ENCODE peak calls at places on chromosomes 16 and 17, in four cellular contexts. Q is kidney; M is stimulated activated CD8-positive, alpha-beta memory T cell treated with anti-CD3 and anti-CD28 coated beads, Interleukin-7, amount 100 ng/mL, for 1 hour; N is NCI-H1694 treated with DMSO at 0.1 percent for 48 hours. O is an unnamed sample.
A peak's percentile ranks its signal among the peaks of the same experiment; 100 is the strongest.

GRCh38 chr17:55161935-55162555 is 102.7 kb upstream of the HLF start:
- DNase-seq in Q (no peak), M (no peak), N (no peak), O (peak; percentile 72)

GRCh38 chr16:85746431-85747227 is 4.3 kb downstream of the C16orf74 start:
- DNase-seq in Q (no peak), M (no peak), N (no peak), O (peak; percentile 92)

GRCh38 chr17:8005951-8006730 is 3.7 kb downstream of the GUCY2D start:
- DNase-seq in Q (peak; percentile 61), M (no peak), N (no peak), O (no peak)

GRCh38 chr16:4800290-4801041 is 2.0 kb downstream of the ROGDI start:
- DNase-seq in Q (no peak), M (no peak), N (peak; percentile 35), O (no peak)

GRCh38 chr16:58661199-58661830 is 23.3 kb downstream of the SLC38A7 start:
- DNase-seq in Q (no peak), M (no peak), N (peak; percentile 36), O (peak; percentile 90)

GRCh38 chr16:2713523-2713922 is 6.5 kb downstream of the PRSS27 start:
- DNase-seq in Q (no peak), M (no peak), N (no peak), O (no peak)

GRCh38 chr16:84600343-84601229 is 17.3 kb downstream of the COTL1 start:
- DNase-seq in Q (no peak), M (no peak), N (no peak), O (no peak)

GRCh38 chr17:82036634-82037112 is 824 bp downstream of the DCXR start:
- DNase-seq in Q (no peak), M (no peak), N (no peak), O (no peak)

GRCh38 chr17:14737984-14738651 is 437.2 kb downstream of the HS3ST3B1 start:
- DNase-seq in Q (peak; percentile 72), M (no peak), N (no peak), O (peak; percentile 100)

GRCh38 chr17:63358111-63358839 is 87.8 kb downstream of the CYB561 start:
- DNase-seq in Q (no peak), M (no peak), N (no peak), O (no peak)